ENCODE peak calls at places on chromosomes 3 and 15, in ten cellular contexts. One of them, this sample, is unnamed.
A peak's percentile ranks its signal among the peaks of the same experiment; 100 is the strongest.

GRCh38 chr15:48682949-48683651 is 37.6 kb upstream of the FBN1 start:
- DNase-seq in breast epithelium: no peak
- DNase-seq in central memory CD4-positive, alpha-beta T cell: no peak
- DNase-seq in coronary artery: no peak
- DNase-seq in hepatocyte: peak; percentile 43
- DNase-seq in stimulated activated CD4-positive, alpha-beta T cell treated with anti-CD3 and anti-CD28 coated beads, Interleukin-2, amount 100 ng/mL, for 48 hours: no peak
- DNase-seq in NAMALWA: no peak
- DNase-seq in pancreas: peak; percentile 27
- DNase-seq in GF-D8: no peak
- DNase-seq in EH: peak; percentile 82
- DNase-seq in this sample: peak; percentile 90

GRCh38 chr15:58469432-58470353 is 37.9 kb downstream of the LIPC start:
- DNase-seq in central memory CD4-positive, alpha-beta T cell: no peak
- DNase-seq in breast epithelium: no peak
- DNase-seq in coronary artery: no peak
- DNase-seq in EH: peak; percentile 99
- DNase-seq in NAMALWA: no peak
- DNase-seq in stimulated activated CD4-positive, alpha-beta T cell treated with anti-CD3 and anti-CD28 coated beads, Interleukin-2, amount 100 ng/mL, for 48 hours: no peak
- DNase-seq in GF-D8: peak; percentile 17
- DNase-seq in pancreas: peak; percentile 49
- DNase-seq in hepatocyte: peak; percentile 70
- DNase-seq in this sample: peak; percentile 96

GRCh38 chr3:141049681-141050080 is 1.5 kb upstream of the SPSB4 start:
- DNase-seq in coronary artery: no peak
- DNase-seq in hepatocyte: no peak
- DNase-seq in stimulated activated CD4-positive, alpha-beta T cell treated with anti-CD3 and anti-CD28 coated beads, Interleukin-2, amount 100 ng/mL, for 48 hours: no peak
- DNase-seq in breast epithelium: no peak
- DNase-seq in NAMALWA: peak; percentile 50
- DNase-seq in central memory CD4-positive, alpha-beta T cell: no peak
- DNase-seq in GF-D8: no peak
- DNase-seq in EH: peak; percentile 6
- DNase-seq in pancreas: no peak
- DNase-seq in this sample: no peak

GRCh38 chr3:3778216-3778615 is 21.0 kb upstream of the LRRN1 start:
- DNase-seq in stimulated activated CD4-positive, alpha-beta T cell treated with anti-CD3 and anti-CD28 coated beads, Interleukin-2, amount 100 ng/mL, for 48 hours: no peak
- DNase-seq in GF-D8: no peak
- DNase-seq in pancreas: no peak
- DNase-seq in breast epithelium: no peak
- DNase-seq in hepatocyte: no peak
- DNase-seq in coronary artery: no peak
- DNase-seq in NAMALWA: no peak
- DNase-seq in EH: no peak
- DNase-seq in central memory CD4-positive, alpha-beta T cell: no peak
- DNase-seq in this sample: no peak

GRCh38 chr3:154901263-154901662 is 178.9 kb upstream of the MME start:
- DNase-seq in breast epithelium: no peak
- DNase-seq in EH: peak; percentile 41
- DNase-seq in central memory CD4-positive, alpha-beta T cell: no peak
- DNase-seq in stimulated activated CD4-positive, alpha-beta T cell treated with anti-CD3 and anti-CD28 coated beads, Interleukin-2, amount 100 ng/mL, for 48 hours: no peak
- DNase-seq in pancreas: no peak
- DNase-seq in coronary artery: no peak
- DNase-seq in NAMALWA: no peak
- DNase-seq in hepatocyte: no peak
- DNase-seq in GF-D8: no peak
- DNase-seq in this sample: no peak

GRCh38 chr3:30688776-30689175 is 82.4 kb downstream of the TGFBR2 start:
- DNase-seq in central memory CD4-positive, alpha-beta T cell: no peak
- DNase-seq in stimulated activated CD4-positive, alpha-beta T cell treated with anti-CD3 and anti-CD28 coated beads, Interleukin-2, amount 100 ng/mL, for 48 hours: no peak
- DNase-seq in breast epithelium: no peak
- DNase-seq in NAMALWA: no peak
- DNase-seq in coronary artery: no peak
- DNase-seq in pancreas: no peak
- DNase-seq in hepatocyte: no peak
- DNase-seq in GF-D8: no peak
- DNase-seq in EH: peak; percentile 55
- DNase-seq in this sample: peak; percentile 67

GRCh38 chr15:59999064-59999377 is 5.1 kb upstream of the FOXB1 start:
- DNase-seq in pancreas: no peak
- DNase-seq in central memory CD4-positive, alpha-beta T cell: no peak
- DNase-seq in stimulated activated CD4-positive, alpha-beta T cell treated with anti-CD3 and anti-CD28 coated beads, Interleukin-2, amount 100 ng/mL, for 48 hours: no peak
- DNase-seq in coronary artery: no peak
- DNase-seq in breast epithelium: no peak
- DNase-seq in GF-D8: no peak
- DNase-seq in NAMALWA: no peak
- DNase-seq in hepatocyte: no peak
- DNase-seq in EH: no peak
- DNase-seq in this sample: no peak

GRCh38 chr3:158747417-158747816 is 15.2 kb upstream of the RARRES1 start:
- DNase-seq in hepatocyte: no peak
- DNase-seq in pancreas: no peak
- DNase-seq in EH: no peak
- DNase-seq in stimulated activated CD4-positive, alpha-beta T cell treated with anti-CD3 and anti-CD28 coated beads, Interleukin-2, amount 100 ng/mL, for 48 hours: no peak
- DNase-seq in central memory CD4-positive, alpha-beta T cell: no peak
- DNase-seq in NAMALWA: no peak
- DNase-seq in breast epithelium: no peak
- DNase-seq in GF-D8: no peak
- DNase-seq in coronary artery: peak; percentile 50
- DNase-seq in this sample: no peak

GRCh38 chr3:161221881-161222600 is 930 bp downstream of the NMD3 start:
- DNase-seq in coronary artery: no peak
- DNase-seq in pancreas: no peak
- DNase-seq in hepatocyte: peak; percentile 42
- DNase-seq in EH: peak; percentile 41
- DNase-seq in central memory CD4-positive, alpha-beta T cell: no peak
- DNase-seq in GF-D8: no peak
- DNase-seq in NAMALWA: peak; percentile 44
- DNase-seq in breast epithelium: no peak
- DNase-seq in stimulated activated CD4-positive, alpha-beta T cell treated with anti-CD3 and anti-CD28 coated beads, Interleukin-2, amount 100 ng/mL, for 48 hours: no peak
- DNase-seq in this sample: no peak

GRCh38 chr15:39194431-39194830 is 386.4 kb upstream of the THBS1 start:
- DNase-seq in GF-D8: no peak
- DNase-seq in EH: peak; percentile 91
- DNase-seq in pancreas: no peak
- DNase-seq in central memory CD4-positive, alpha-beta T cell: no peak
- DNase-seq in coronary artery: no peak
- DNase-seq in hepatocyte: no peak
- DNase-seq in NAMALWA: no peak
- DNase-seq in breast epithelium: no peak
- DNase-seq in stimulated activated CD4-positive, alpha-beta T cell treated with anti-CD3 and anti-CD28 coated beads, Interleukin-2, amount 100 ng/mL, for 48 hours: no peak
- DNase-seq in this sample: no peak

GRCh38 chr3:167084566-167084965 is 295.5 kb downstream of the ZBBX start:
- DNase-seq in GF-D8: no peak
- DNase-seq in central memory CD4-positive, alpha-beta T cell: no peak
- DNase-seq in breast epithelium: no peak
- DNase-seq in coronary artery: no peak
- DNase-seq in pancreas: no peak
- DNase-seq in EH: no peak
- DNase-seq in stimulated activated CD4-positive, alpha-beta T cell treated with anti-CD3 and anti-CD28 coated beads, Interleukin-2, amount 100 ng/mL, for 48 hours: no peak
- DNase-seq in hepatocyte: peak; percentile 4
- DNase-seq in NAMALWA: no peak
- DNase-seq in this sample: no peak

GRCh38 chr3:139016430-139017048 is 4.2 kb downstream of the PRR23B start:
- DNase-seq in GF-D8: no peak
- DNase-seq in NAMALWA: no peak
- DNase-seq in EH: no peak
- DNase-seq in coronary artery: no peak
- DNase-seq in breast epithelium: no peak
- DNase-seq in stimulated activated CD4-positive, alpha-beta T cell treated with anti-CD3 and anti-CD28 coated beads, Interleukin-2, amount 100 ng/mL, for 48 hours: no peak
- DNase-seq in hepatocyte: no peak
- DNase-seq in pancreas: no peak
- DNase-seq in central memory CD4-positive, alpha-beta T cell: no peak
- DNase-seq in this sample: peak; percentile 13

GRCh38 chr15:62606376-62607164 is 436.0 kb upstream of the TPM1 start:
- DNase-seq in EH: peak; percentile 100
- DNase-seq in central memory CD4-positive, alpha-beta T cell: no peak
- DNase-seq in GF-D8: no peak
- DNase-seq in NAMALWA: no peak
- DNase-seq in breast epithelium: peak; percentile 28
- DNase-seq in coronary artery: no peak
- DNase-seq in hepatocyte: no peak
- DNase-seq in stimulated activated CD4-positive, alpha-beta T cell treated with anti-CD3 and anti-CD28 coated beads, Interleukin-2, amount 100 ng/mL, for 48 hours: no peak
- DNase-seq in pancreas: no peak
- DNase-seq in this sample: peak; percentile 99

GRCh38 chr15:71443538-71443937 is 328.3 kb downstream of the THSD4 start:
- DNase-seq in stimulated activated CD4-positive, alpha-beta T cell treated with anti-CD3 and anti-CD28 coated beads, Interleukin-2, amount 100 ng/mL, for 48 hours: peak; percentile 30
- DNase-seq in hepatocyte: peak; percentile 71
- DNase-seq in pancreas: peak; percentile 51
- DNase-seq in breast epithelium: no peak
- DNase-seq in NAMALWA: peak; percentile 62
- DNase-seq in GF-D8: no peak
- DNase-seq in EH: peak; percentile 48
- DNase-seq in central memory CD4-positive, alpha-beta T cell: peak; percentile 11
- DNase-seq in coronary artery: no peak
- DNase-seq in this sample: peak; percentile 46